ENCODE peak calls at places on chromosomes 5 and 9, in seven cellular contexts. One of them, this sample, is unnamed.

GRCh38 chr5:57117601-57118000 is 56.3 kb upstream of the GPBP1 start:
- DNase-seq in esophagus squamous epithelium: no peak
- DNase-seq in neural progenitor cell: no peak
- DNase-seq in aorta: no peak
- DNase-seq in epithelial cell of esophagus: no peak
- DNase-seq in immature natural killer cell: peak; percentile 35
- DNase-seq in stimulated activated CD4-positive, alpha-beta T cell treated with anti-CD3 and anti-CD28 coated beads, Interleukin-1b, Interleukin-23, amount 100 ng/mL, for 4 hours: peak; percentile 37
- DNase-seq in this sample: no peak

GRCh38 chr5:158205992-158206391 is 347.0 kb upstream of the CLINT1 start:
- DNase-seq in esophagus squamous epithelium: no peak
- DNase-seq in immature natural killer cell: no peak
- DNase-seq in aorta: no peak
- DNase-seq in stimulated activated CD4-positive, alpha-beta T cell treated with anti-CD3 and anti-CD28 coated beads, Interleukin-1b, Interleukin-23, amount 100 ng/mL, for 4 hours: no peak
- DNase-seq in epithelial cell of esophagus: no peak
- DNase-seq in neural progenitor cell: no peak
- DNase-seq in this sample: no peak

GRCh38 chr5:150616024-150616470 is 24.4 kb upstream of the SYNPO start:
- DNase-seq in esophagus squamous epithelium: no peak
- DNase-seq in stimulated activated CD4-positive, alpha-beta T cell treated with anti-CD3 and anti-CD28 coated beads, Interleukin-1b, Interleukin-23, amount 100 ng/mL, for 4 hours: no peak
- DNase-seq in immature natural killer cell: no peak
- DNase-seq in aorta: peak; percentile 79
- DNase-seq in epithelial cell of esophagus: no peak
- DNase-seq in neural progenitor cell: no peak
- DNase-seq in this sample: no peak

GRCh38 chr9:13274901-13275641 is 4.4 kb downstream of the MPDZ start:
- DNase-seq in stimulated activated CD4-positive, alpha-beta T cell treated with anti-CD3 and anti-CD28 coated beads, Interleukin-1b, Interleukin-23, amount 100 ng/mL, for 4 hours: no peak
- DNase-seq in aorta: no peak
- DNase-seq in neural progenitor cell: no peak
- DNase-seq in epithelial cell of esophagus: no peak
- DNase-seq in esophagus squamous epithelium: no peak
- DNase-seq in immature natural killer cell: no peak
- DNase-seq in this sample: no peak

GRCh38 chr5:123755587-123756324 is 243.8 kb downstream of the CSNK1G3 start:
- DNase-seq in esophagus squamous epithelium: no peak
- DNase-seq in epithelial cell of esophagus: peak; percentile 22
- DNase-seq in aorta: no peak
- DNase-seq in immature natural killer cell: no peak
- DNase-seq in neural progenitor cell: no peak
- DNase-seq in stimulated activated CD4-positive, alpha-beta T cell treated with anti-CD3 and anti-CD28 coated beads, Interleukin-1b, Interleukin-23, amount 100 ng/mL, for 4 hours: no peak
- DNase-seq in this sample: no peak

GRCh38 chr9:121582641-121583040 is 68.8 kb upstream of the DAB2IP start:
- DNase-seq in aorta: no peak
- DNase-seq in stimulated activated CD4-positive, alpha-beta T cell treated with anti-CD3 and anti-CD28 coated beads, Interleukin-1b, Interleukin-23, amount 100 ng/mL, for 4 hours: no peak
- DNase-seq in neural progenitor cell: no peak
- DNase-seq in epithelial cell of esophagus: no peak
- DNase-seq in esophagus squamous epithelium: no peak
- DNase-seq in immature natural killer cell: no peak
- DNase-seq in this sample: no peak

GRCh38 chr5:95823738-95824609 is 1.4 kb upstream of the GLRX start:
- DNase-seq in esophagus squamous epithelium: no peak
- DNase-seq in stimulated activated CD4-positive, alpha-beta T cell treated with anti-CD3 and anti-CD28 coated beads, Interleukin-1b, Interleukin-23, amount 100 ng/mL, for 4 hours: no peak
- DNase-seq in epithelial cell of esophagus: peak; percentile 76
- DNase-seq in aorta: peak; percentile 84
- DNase-seq in neural progenitor cell: no peak
- DNase-seq in immature natural killer cell: peak; percentile 75
- DNase-seq in this sample: peak; percentile 79

GRCh38 chr9:122941560-122942234 is 877 bp downstream of the RABGAP1 start:
- DNase-seq in esophagus squamous epithelium: no peak
- DNase-seq in aorta: no peak
- DNase-seq in stimulated activated CD4-positive, alpha-beta T cell treated with anti-CD3 and anti-CD28 coated beads, Interleukin-1b, Interleukin-23, amount 100 ng/mL, for 4 hours: no peak
- DNase-seq in epithelial cell of esophagus: peak; percentile 72
- DNase-seq in neural progenitor cell: no peak
- DNase-seq in immature natural killer cell: no peak
- DNase-seq in this sample: no peak

GRCh38 chr5:37187465-37187977 is 61.7 kb downstream of the CPLANE1 start:
- DNase-seq in esophagus squamous epithelium: no peak
- DNase-seq in aorta: no peak
- DNase-seq in epithelial cell of esophagus: no peak
- DNase-seq in immature natural killer cell: no peak
- DNase-seq in neural progenitor cell: no peak
- DNase-seq in stimulated activated CD4-positive, alpha-beta T cell treated with anti-CD3 and anti-CD28 coated beads, Interleukin-1b, Interleukin-23, amount 100 ng/mL, for 4 hours: no peak
- DNase-seq in this sample: no peak

GRCh38 chr9:127751269-127752054 is 16.4 kb upstream of the TOR2A start:
- DNase-seq in stimulated activated CD4-positive, alpha-beta T cell treated with anti-CD3 and anti-CD28 coated beads, Interleukin-1b, Interleukin-23, amount 100 ng/mL, for 4 hours: no peak
- DNase-seq in neural progenitor cell: peak; percentile 79
- DNase-seq in immature natural killer cell: no peak
- DNase-seq in epithelial cell of esophagus: peak; percentile 41
- DNase-seq in esophagus squamous epithelium: no peak
- DNase-seq in aorta: no peak
- DNase-seq in this sample: no peak

GRCh38 chr5:58904737-58905136 is 321.9 kb downstream of the RAB3C start:
- DNase-seq in epithelial cell of esophagus: no peak
- DNase-seq in esophagus squamous epithelium: no peak
- DNase-seq in neural progenitor cell: no peak
- DNase-seq in aorta: no peak
- DNase-seq in immature natural killer cell: no peak
- DNase-seq in stimulated activated CD4-positive, alpha-beta T cell treated with anti-CD3 and anti-CD28 coated beads, Interleukin-1b, Interleukin-23, amount 100 ng/mL, for 4 hours: no peak
- DNase-seq in this sample: no peak

GRCh38 chr5:157670662-157671591 is at the start of gene C5orf52:
- DNase-seq in aorta: peak; percentile 57
- DNase-seq in stimulated activated CD4-positive, alpha-beta T cell treated with anti-CD3 and anti-CD28 coated beads, Interleukin-1b, Interleukin-23, amount 100 ng/mL, for 4 hours: no peak
- DNase-seq in neural progenitor cell: no peak
- DNase-seq in immature natural killer cell: no peak
- DNase-seq in esophagus squamous epithelium: no peak
- DNase-seq in epithelial cell of esophagus: peak; percentile 50
- DNase-seq in this sample: no peak

GRCh38 chr5:68565427-68565826 is 349.9 kb downstream of the PIK3R1 start:
- DNase-seq in immature natural killer cell: no peak
- DNase-seq in neural progenitor cell: no peak
- DNase-seq in aorta: no peak
- DNase-seq in epithelial cell of esophagus: no peak
- DNase-seq in esophagus squamous epithelium: no peak
- DNase-seq in stimulated activated CD4-positive, alpha-beta T cell treated with anti-CD3 and anti-CD28 coated beads, Interleukin-1b, Interleukin-23, amount 100 ng/mL, for 4 hours: no peak
- DNase-seq in this sample: no peak

GRCh38 chr5:63564789-63565188 is 397.5 kb downstream of the HTR1A start:
- DNase-seq in esophagus squamous epithelium: no peak
- DNase-seq in neural progenitor cell: no peak
- DNase-seq in stimulated activated CD4-positive, alpha-beta T cell treated with anti-CD3 and anti-CD28 coated beads, Interleukin-1b, Interleukin-23, amount 100 ng/mL, for 4 hours: no peak
- DNase-seq in epithelial cell of esophagus: no peak
- DNase-seq in immature natural killer cell: no peak
- DNase-seq in aorta: no peak
- DNase-seq in this sample: no peak

GRCh38 chr9:19000133-19000532 is 32.9 kb downstream of the SAXO1 start:
- DNase-seq in aorta: no peak
- DNase-seq in stimulated activated CD4-positive, alpha-beta T cell treated with anti-CD3 and anti-CD28 coated beads, Interleukin-1b, Interleukin-23, amount 100 ng/mL, for 4 hours: no peak
- DNase-seq in immature natural killer cell: no peak
- DNase-seq in neural progenitor cell: no peak
- DNase-seq in esophagus squamous epithelium: no peak
- DNase-seq in epithelial cell of esophagus: no peak
- DNase-seq in this sample: no peak

This sample was measured in T-helper 2 cell.